ENCODE peak calls at places on chromosome 21, in seven cellular contexts. I is left ventricle myocardium inferior, K is psoas muscle, P is H7, H is HFF-Myc, V is cardiac muscle cell, J is ELF-1. G is an unnamed sample.

GRCh38 chr21:28516996-28517592 is 475.6 kb downstream of the LTN1 start:
- DNase-seq in I (peak), K (peak), P (peak), H (no peak), V (peak), J (peak), G (peak)

GRCh38 chr21:31236528-31236927 is 107.5 kb downstream of the TIAM1 start:
- DNase-seq in I (no peak), K (no peak), P (no peak), H (no peak), V (no peak), J (no peak), G (no peak)

GRCh38 chr21:24011087-24011486 is 1596.2 kb downstream of the MRPL39 start:
- DNase-seq in I (no peak), K (no peak), P (no peak), H (no peak), V (no peak), J (no peak), G (no peak)

GRCh38 chr21:46065215-46065992 is 32.5 kb upstream of the COL6A2 start:
- DNase-seq in I (peak), K (peak), P (peak), H (no peak), V (peak), J (no peak), G (peak)

GRCh38 chr21:41631564-41632461 is 123.9 kb upstream of the TMPRSS2 start:
- DNase-seq in I (no peak), K (no peak), P (no peak), H (no peak), V (peak), J (no peak), G (no peak)

GRCh38 chr21:41786521-41786987 is 19.7 kb upstream of the RIPK4 start:
- DNase-seq in I (no peak), K (no peak), P (no peak), H (peak), V (no peak), J (peak), G (no peak)

GRCh38 chr21:45248301-45248892 is 39.3 kb downstream of the POFUT2 start:
- DNase-seq in I (no peak), K (no peak), P (peak), H (no peak), V (no peak), J (no peak), G (no peak)

GRCh38 chr21:27480841-27481261 is 514.0 kb upstream of the ADAMTS5 start:
- DNase-seq in I (no peak), K (no peak), P (no peak), H (no peak), V (peak), J (no peak), G (no peak)